ENCODE peak calls at places on chromosome 20, in four cellular contexts. One of them, this sample, is unnamed. For H3K4me1, the result is how much of the 10 kb centered on the place peaks cover.

GRCh38 chr20:32181606-32182005 is 25.9 kb downstream of the PLAGL2 start:
- DNase-seq in cardiac muscle cell: no peak
- DNase-seq in mucosa of descending colon: no peak
- DNase-seq in PC-9: no peak
- DNase-seq in this sample: no peak

GRCh38 chr20:54194724-54195438 is 13.0 kb upstream of the PFDN4 start:
- DNase-seq in cardiac muscle cell: no peak
- DNase-seq in mucosa of descending colon: no peak
- DNase-seq in PC-9: no peak
- DNase-seq in this sample: no peak

GRCh38 chr20:50372770-50373088 is 137.5 kb upstream of the PTPN1 start:
- DNase-seq in cardiac muscle cell: no peak
- DNase-seq in mucosa of descending colon: no peak
- DNase-seq in PC-9: peak
- DNase-seq in this sample: no peak

GRCh38 chr20:61436674-61437279 is 184.7 kb downstream of the CDH4 start:
- DNase-seq in cardiac muscle cell: peak
- DNase-seq in mucosa of descending colon: no peak
- DNase-seq in PC-9: no peak
- DNase-seq in this sample: no peak

GRCh38 chr20:25992146-25992545 is 295.5 kb upstream of the ZNF337 start:
- DNase-seq in cardiac muscle cell: no peak
- DNase-seq in mucosa of descending colon: no peak
- DNase-seq in PC-9: no peak
- DNase-seq in this sample: no peak

GRCh38 chr20:20411841-20412240 is 43.9 kb downstream of the INSM1 start:
- DNase-seq in cardiac muscle cell: no peak
- DNase-seq in mucosa of descending colon: no peak
- DNase-seq in PC-9: no peak
- DNase-seq in this sample: no peak

GRCh38 chr20:23753589-23753988 is 2.9 kb upstream of the CST1 start:
- DNase-seq in cardiac muscle cell: no peak
- DNase-seq in mucosa of descending colon: no peak
- DNase-seq in PC-9: no peak
- DNase-seq in this sample: no peak

GRCh38 chr20:56827763-56828162 is 198.7 kb downstream of the TFAP2C start:
- DNase-seq in cardiac muscle cell: no peak
- DNase-seq in mucosa of descending colon: no peak
- DNase-seq in PC-9: no peak
- DNase-seq in this sample: no peak

DNA sequence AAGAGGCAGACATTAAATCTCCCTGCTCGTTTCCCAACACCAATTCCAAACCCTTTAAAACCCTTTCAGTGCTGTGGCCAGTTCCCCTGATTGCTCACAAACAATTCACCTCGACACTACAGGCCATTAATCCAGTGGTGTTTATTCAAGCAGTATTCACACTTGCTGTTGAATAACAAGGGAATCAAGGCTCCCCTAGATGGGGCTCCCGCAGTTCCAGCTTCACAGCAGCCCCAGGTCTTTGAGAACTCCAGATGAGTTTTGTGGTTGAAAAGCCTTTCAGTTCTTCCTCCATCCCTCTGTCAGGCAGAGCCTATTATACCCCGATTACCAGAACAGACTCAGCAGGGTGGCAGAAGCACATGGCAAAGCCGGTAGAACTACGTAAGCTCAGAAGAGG is 36.2 kb downstream of the JAG1 start:
- DNase-seq in cardiac muscle cell: no peak
- DNase-seq in mucosa of descending colon: no peak
- DNase-seq in PC-9: no peak
- DNase-seq in this sample: no peak
- H3K4me1 ChIP-seq in cardiac muscle cell: under half
- H3K4me1 ChIP-seq in mucosa of descending colon: under half
- H3K4me1 ChIP-seq in PC-9: under half
- H3K4me1 ChIP-seq in this sample: under half

GRCh38 chr20:63572788-63573738 is 976 bp downstream of the HELZ2 start:
- DNase-seq in cardiac muscle cell: no peak
- DNase-seq in mucosa of descending colon: peak
- DNase-seq in PC-9: no peak
- DNase-seq in this sample: no peak
- TF ChIP-seq CTCF in cardiac muscle cell: peak
- TF ChIP-seq CTCF in mucosa of descending colon: no peak
- TF ChIP-seq CTCF in PC-9: peak
- TF ChIP-seq CTCF in this sample: no peak

DNA sequence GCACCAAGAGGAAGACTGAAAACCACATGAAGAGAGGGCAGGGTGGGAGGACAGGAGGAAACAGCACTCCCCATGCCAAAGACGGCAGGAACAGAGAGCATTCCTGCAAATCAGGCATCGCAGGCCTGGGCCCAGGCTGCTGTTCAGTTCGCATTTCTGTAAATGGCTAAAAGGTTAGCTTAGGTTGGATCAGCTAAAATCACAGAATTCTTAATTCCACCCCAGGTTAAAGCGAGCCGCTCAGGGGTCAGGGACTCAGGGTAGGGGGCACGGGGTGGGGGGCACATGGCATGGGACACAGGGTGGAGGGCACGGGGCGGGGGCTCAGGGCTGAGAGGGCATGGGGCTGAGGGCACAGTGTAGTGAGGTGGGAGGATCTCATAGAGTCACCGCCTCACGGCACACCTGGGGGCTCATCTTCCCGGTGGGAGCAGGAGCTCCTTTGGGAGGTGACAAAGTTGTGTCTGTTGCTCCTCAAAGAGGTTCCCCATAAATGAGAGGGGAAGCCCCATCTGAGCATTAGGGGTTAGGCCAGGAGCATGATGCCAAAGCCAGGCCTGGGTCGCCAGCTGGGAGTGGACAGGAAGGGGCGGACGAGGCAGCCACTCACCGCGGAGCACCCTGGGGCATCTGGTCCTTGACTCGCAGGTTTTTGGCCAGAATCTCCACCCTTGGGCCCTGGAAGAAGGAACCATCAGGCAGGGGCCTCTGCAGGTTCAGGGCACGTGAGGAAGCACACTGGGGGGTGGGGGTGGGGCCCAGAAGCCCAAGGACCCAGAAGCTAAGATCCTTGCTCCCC is 200.7 kb downstream of the PREX1 start:
- DNase-seq in cardiac muscle cell: no peak
- DNase-seq in mucosa of descending colon: peak
- DNase-seq in PC-9: no peak
- DNase-seq in this sample: no peak
- H3K4me1 ChIP-seq in cardiac muscle cell: under half
- H3K4me1 ChIP-seq in mucosa of descending colon: under half
- H3K4me1 ChIP-seq in PC-9: under half
- H3K4me1 ChIP-seq in this sample: under half

GRCh38 chr20:38293490-38294333 is 10.2 kb upstream of the BPI start:
- DNase-seq in cardiac muscle cell: no peak
- DNase-seq in mucosa of descending colon: no peak
- DNase-seq in PC-9: no peak
- DNase-seq in this sample: no peak

GRCh38 chr20:38294334-38294592 is 9.7 kb upstream of the BPI start:
- DNase-seq in cardiac muscle cell: no peak
- DNase-seq in mucosa of descending colon: no peak
- DNase-seq in PC-9: no peak
- DNase-seq in this sample: no peak

GRCh38 chr20:38291961-38292360 is 12.0 kb upstream of the BPI start:
- DNase-seq in cardiac muscle cell: no peak
- DNase-seq in mucosa of descending colon: no peak
- DNase-seq in PC-9: no peak
- DNase-seq in this sample: no peak

GRCh38 chr20:38291582-38291918 is 12.4 kb upstream of the BPI start:
- DNase-seq in cardiac muscle cell: no peak
- DNase-seq in mucosa of descending colon: no peak
- DNase-seq in PC-9: no peak
- DNase-seq in this sample: no peak

GRCh38 chr20:38290829-38291581 is 13.0 kb upstream of the BPI start:
- DNase-seq in cardiac muscle cell: no peak
- DNase-seq in mucosa of descending colon: no peak
- DNase-seq in PC-9: peak
- DNase-seq in this sample: no peak
- TF ChIP-seq CTCF in cardiac muscle cell: peak
- TF ChIP-seq CTCF in mucosa of descending colon: no peak
- TF ChIP-seq CTCF in PC-9: peak
- TF ChIP-seq CTCF in this sample: no peak

GRCh38 chr20:6921717-6922386 is 154.4 kb downstream of the BMP2 start:
- DNase-seq in cardiac muscle cell: no peak
- DNase-seq in mucosa of descending colon: no peak
- DNase-seq in PC-9: no peak
- DNase-seq in this sample: no peak
- H3K4me1 ChIP-seq in cardiac muscle cell: under half
- H3K4me1 ChIP-seq in mucosa of descending colon: under half
- H3K4me1 ChIP-seq in PC-9: under half
- H3K4me1 ChIP-seq in this sample: under half